ENCODE peak calls at places on chromosome 10, in five cellular contexts. One of them, this sample, is unnamed.

GRCh38 chr10:52450743-52451142 is 136.7 kb downstream of the DKK1 start:
- DNase-seq in CD4-positive, CD25-positive, alpha-beta regulatory T cell: no peak
- DNase-seq in WERI-Rb-1: no peak
- DNase-seq in gastrocnemius medialis: no peak
- DNase-seq in GM06990: no peak
- DNase-seq in this sample: no peak

GRCh38 chr10:54131833-54132232 is 669.2 kb downstream of the PCDH15 start:
- DNase-seq in CD4-positive, CD25-positive, alpha-beta regulatory T cell: no peak
- DNase-seq in WERI-Rb-1: no peak
- DNase-seq in GM06990: no peak
- DNase-seq in gastrocnemius medialis: no peak
- DNase-seq in this sample: no peak

GRCh38 chr10:76868088-76868949 is 769.3 kb downstream of the KCNMA1 start:
- DNase-seq in CD4-positive, CD25-positive, alpha-beta regulatory T cell: no peak
- DNase-seq in gastrocnemius medialis: no peak
- DNase-seq in WERI-Rb-1: no peak
- DNase-seq in GM06990: no peak
- DNase-seq in this sample: no peak

GRCh38 chr10:129609551-129609950 is 142.5 kb downstream of the MGMT start:
- DNase-seq in gastrocnemius medialis: no peak
- DNase-seq in GM06990: no peak
- DNase-seq in WERI-Rb-1: no peak
- DNase-seq in CD4-positive, CD25-positive, alpha-beta regulatory T cell: no peak
- DNase-seq in this sample: no peak

GRCh38 chr10:60767424-60767823 is 10.9 kb upstream of the CDK1 start:
- DNase-seq in GM06990: no peak
- DNase-seq in WERI-Rb-1: no peak
- DNase-seq in CD4-positive, CD25-positive, alpha-beta regulatory T cell: no peak
- DNase-seq in gastrocnemius medialis: no peak
- DNase-seq in this sample: no peak

GRCh38 chr10:114523876-114524275 is 119.6 kb upstream of the AFAP1L2 start:
- DNase-seq in GM06990: no peak
- DNase-seq in gastrocnemius medialis: no peak
- DNase-seq in WERI-Rb-1: no peak
- DNase-seq in CD4-positive, CD25-positive, alpha-beta regulatory T cell: no peak
- DNase-seq in this sample: no peak

GRCh38 chr10:128322950-128323349 is 196.7 kb upstream of the MKI67 start:
- DNase-seq in WERI-Rb-1: no peak
- DNase-seq in gastrocnemius medialis: no peak
- DNase-seq in CD4-positive, CD25-positive, alpha-beta regulatory T cell: no peak
- DNase-seq in GM06990: no peak
- DNase-seq in this sample: no peak

GRCh38 chr10:33377658-33378025 is 43.2 kb upstream of the NRP1 start:
- DNase-seq in gastrocnemius medialis: no peak
- DNase-seq in GM06990: no peak
- DNase-seq in CD4-positive, CD25-positive, alpha-beta regulatory T cell: no peak
- DNase-seq in WERI-Rb-1: no peak
- DNase-seq in this sample: no peak

GRCh38 chr10:76429642-76430041 is 998.2 kb downstream of the LRMDA start:
- DNase-seq in WERI-Rb-1: no peak
- DNase-seq in CD4-positive, CD25-positive, alpha-beta regulatory T cell: no peak
- DNase-seq in GM06990: no peak
- DNase-seq in gastrocnemius medialis: no peak
- DNase-seq in this sample: no peak

GRCh38 chr10:90418869-90419652 is 438.8 kb downstream of the HTR7 start:
- DNase-seq in gastrocnemius medialis: no peak
- DNase-seq in WERI-Rb-1: no peak
- DNase-seq in CD4-positive, CD25-positive, alpha-beta regulatory T cell: no peak
- DNase-seq in GM06990: no peak
- DNase-seq in this sample: no peak

GRCh38 chr10:58969578-58969977 is 206.9 kb upstream of the PHYHIPL start:
- DNase-seq in gastrocnemius medialis: no peak
- DNase-seq in WERI-Rb-1: no peak
- DNase-seq in CD4-positive, CD25-positive, alpha-beta regulatory T cell: no peak
- DNase-seq in GM06990: no peak
- DNase-seq in this sample: no peak

GRCh38 chr10:15801641-15802040 is 58.7 kb downstream of the MINDY3 start:
- DNase-seq in gastrocnemius medialis: no peak
- DNase-seq in CD4-positive, CD25-positive, alpha-beta regulatory T cell: no peak
- DNase-seq in WERI-Rb-1: no peak
- DNase-seq in GM06990: no peak
- DNase-seq in this sample: no peak

GRCh38 chr10:12720217-12720981 is 281.1 kb downstream of the CCDC3 start:
- DNase-seq in WERI-Rb-1: peak; percentile 73
- DNase-seq in GM06990: no peak
- DNase-seq in gastrocnemius medialis: peak; percentile 73
- DNase-seq in CD4-positive, CD25-positive, alpha-beta regulatory T cell: no peak
- DNase-seq in this sample: no peak

GRCh38 chr10:23106508-23106907 is 11.1 kb downstream of the MSRB2 start:
- DNase-seq in CD4-positive, CD25-positive, alpha-beta regulatory T cell: no peak
- DNase-seq in gastrocnemius medialis: no peak
- DNase-seq in WERI-Rb-1: no peak
- DNase-seq in GM06990: no peak
- DNase-seq in this sample: no peak

GRCh38 chr10:47060356-47060755 is 149.1 kb downstream of the PTPN20 start:
- DNase-seq in gastrocnemius medialis: no peak
- DNase-seq in GM06990: no peak
- DNase-seq in WERI-Rb-1: no peak
- DNase-seq in CD4-positive, CD25-positive, alpha-beta regulatory T cell: no peak
- DNase-seq in this sample: no peak

GRCh38 chr10:99285846-99286245 is 43.3 kb upstream of the CNNM1 start:
- DNase-seq in gastrocnemius medialis: no peak
- DNase-seq in CD4-positive, CD25-positive, alpha-beta regulatory T cell: no peak
- DNase-seq in WERI-Rb-1: no peak
- DNase-seq in GM06990: no peak
- DNase-seq in this sample: no peak

GRCh38 chr10:132384618-132385510 is 12.1 kb upstream of the PWWP2B start:
- DNase-seq in GM06990: no peak
- DNase-seq in CD4-positive, CD25-positive, alpha-beta regulatory T cell: no peak
- DNase-seq in gastrocnemius medialis: no peak
- DNase-seq in WERI-Rb-1: no peak
- DNase-seq in this sample: no peak

GRCh38 chr10:11270135-11270857 is 252.6 kb downstream of the CELF2 start:
- DNase-seq in gastrocnemius medialis: no peak
- DNase-seq in CD4-positive, CD25-positive, alpha-beta regulatory T cell: peak; percentile 43
- DNase-seq in WERI-Rb-1: peak; percentile 75
- DNase-seq in GM06990: peak; percentile 76
- DNase-seq in this sample: peak; percentile 88

GRCh38 chr10:103791858-103792257 is 63.5 kb downstream of the SH3PXD2A start:
- DNase-seq in CD4-positive, CD25-positive, alpha-beta regulatory T cell: no peak
- DNase-seq in WERI-Rb-1: no peak
- DNase-seq in GM06990: no peak
- DNase-seq in gastrocnemius medialis: no peak
- DNase-seq in this sample: no peak

GRCh38 chr10:6423004-6423403 is 157.1 kb downstream of the PRKCQ start:
- DNase-seq in GM06990: no peak
- DNase-seq in gastrocnemius medialis: no peak
- DNase-seq in WERI-Rb-1: no peak
- DNase-seq in CD4-positive, CD25-positive, alpha-beta regulatory T cell: no peak
- DNase-seq in this sample: no peak

GRCh38 chr10:43844236-43844635 is 195.6 kb upstream of the ZNF32 start:
- DNase-seq in WERI-Rb-1: no peak
- DNase-seq in GM06990: no peak
- DNase-seq in gastrocnemius medialis: no peak
- DNase-seq in CD4-positive, CD25-positive, alpha-beta regulatory T cell: no peak
- DNase-seq in this sample: no peak

GRCh38 chr10:118546479-118546878 is 49.0 kb downstream of the PRLHR start:
- DNase-seq in GM06990: no peak
- DNase-seq in WERI-Rb-1: no peak
- DNase-seq in CD4-positive, CD25-positive, alpha-beta regulatory T cell: no peak
- DNase-seq in gastrocnemius medialis: no peak
- DNase-seq in this sample: no peak
- H3K36me3 ChIP-seq in GM06990: no peaks in the 10 kb centered on the region
- H3K36me3 ChIP-seq in WERI-Rb-1: no peaks in the 10 kb centered on the region
- H3K36me3 ChIP-seq in CD4-positive, CD25-positive, alpha-beta regulatory T cell: no peaks in the 10 kb centered on the region
- H3K36me3 ChIP-seq in gastrocnemius medialis: no peaks in the 10 kb centered on the region
- H3K36me3 ChIP-seq in this sample: no peaks in the 10 kb centered on the region

GRCh38 chr10:42618424-42618823 is 19.9 kb downstream of the ZNF33B start:
- DNase-seq in GM06990: no peak
- DNase-seq in gastrocnemius medialis: no peak
- DNase-seq in CD4-positive, CD25-positive, alpha-beta regulatory T cell: no peak
- DNase-seq in WERI-Rb-1: no peak
- DNase-seq in this sample: no peak

GRCh38 chr10:42623929-42624328 is 14.4 kb downstream of the ZNF33B start:
- DNase-seq in CD4-positive, CD25-positive, alpha-beta regulatory T cell: no peak
- DNase-seq in gastrocnemius medialis: no peak
- DNase-seq in GM06990: no peak
- DNase-seq in WERI-Rb-1: no peak
- DNase-seq in this sample: no peak
- H3K36me3 ChIP-seq in CD4-positive, CD25-positive, alpha-beta regulatory T cell: peaks cover 66% of the 10 kb centered on the region
- H3K36me3 ChIP-seq in gastrocnemius medialis: no peaks in the 10 kb centered on the region
- H3K36me3 ChIP-seq in GM06990: no peaks in the 10 kb centered on the region
- H3K36me3 ChIP-seq in WERI-Rb-1: peaks cover 8% of the 10 kb centered on the region
- H3K36me3 ChIP-seq in this sample: peaks cover 37% of the 10 kb centered on the region

DNA sequence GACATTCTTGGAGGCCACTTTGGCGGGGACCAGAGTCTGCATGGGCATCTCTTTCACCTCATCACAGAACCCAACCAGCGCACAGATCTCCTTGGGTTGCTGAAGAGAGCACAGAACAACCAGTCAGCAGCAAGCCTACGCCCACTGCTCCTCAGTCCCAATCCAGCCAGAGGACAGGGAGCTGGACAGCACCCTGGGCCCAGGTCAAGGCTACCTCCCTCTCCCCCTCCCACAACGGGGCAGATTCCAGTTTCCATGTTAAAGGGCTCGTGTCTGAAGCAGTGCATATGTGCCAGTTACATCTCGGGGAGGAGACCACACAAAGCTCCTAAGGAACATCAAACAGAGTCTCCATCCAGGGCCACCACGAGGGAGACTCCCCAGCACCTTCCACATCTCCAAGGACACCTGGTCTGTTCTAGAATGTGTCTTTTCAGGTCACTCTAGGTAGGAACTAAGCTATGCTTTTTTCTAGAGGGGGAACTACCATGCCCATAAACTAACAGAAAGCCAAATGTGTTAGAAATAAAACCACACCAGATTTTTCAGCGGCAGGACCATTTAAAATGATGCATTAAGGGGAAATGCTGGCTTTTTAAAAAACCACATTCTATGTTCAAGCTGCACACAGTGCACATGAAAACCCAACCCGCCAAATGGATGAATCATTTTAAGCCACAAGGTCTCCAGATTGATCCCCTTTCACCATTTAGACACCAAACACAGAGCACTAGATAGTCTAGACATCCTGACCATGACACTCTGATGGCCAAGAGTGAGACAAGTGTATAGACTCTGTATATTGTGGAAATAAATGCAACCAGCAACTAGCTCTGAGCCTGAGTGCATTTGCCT is 28.9 kb downstream of the PSAP start:
- DNase-seq in GM06990: no peak
- DNase-seq in CD4-positive, CD25-positive, alpha-beta regulatory T cell: no peak
- DNase-seq in WERI-Rb-1: no peak
- DNase-seq in gastrocnemius medialis: no peak
- DNase-seq in this sample: no peak
- H3K36me3 ChIP-seq in GM06990: peaks cover 43% of the 10 kb centered on the region
- H3K36me3 ChIP-seq in CD4-positive, CD25-positive, alpha-beta regulatory T cell: peaks cover 91% of the 10 kb centered on the region
- H3K36me3 ChIP-seq in WERI-Rb-1: peaks cover 87% of the 10 kb centered on the region
- H3K36me3 ChIP-seq in gastrocnemius medialis: peaks cover 10% of the 10 kb centered on the region
- H3K36me3 ChIP-seq in this sample: peaks cover 97% of the 10 kb centered on the region

GRCh38 chr10:28349892-28350291 is 47.0 kb upstream of the MPP7 start:
- DNase-seq in WERI-Rb-1: no peak
- DNase-seq in GM06990: no peak
- DNase-seq in gastrocnemius medialis: no peak
- DNase-seq in CD4-positive, CD25-positive, alpha-beta regulatory T cell: no peak
- DNase-seq in this sample: no peak
- H3K36me3 ChIP-seq in WERI-Rb-1: no peaks in the 10 kb centered on the region
- H3K36me3 ChIP-seq in GM06990: no peaks in the 10 kb centered on the region
- H3K36me3 ChIP-seq in gastrocnemius medialis: no peaks in the 10 kb centered on the region
- H3K36me3 ChIP-seq in CD4-positive, CD25-positive, alpha-beta regulatory T cell: no peaks in the 10 kb centered on the region
- H3K36me3 ChIP-seq in this sample: no peaks in the 10 kb centered on the region

GRCh38 chr10:110817614-110818013 is 54.1 kb upstream of the PDCD4 start:
- DNase-seq in WERI-Rb-1: peak; percentile 47
- DNase-seq in GM06990: no peak
- DNase-seq in CD4-positive, CD25-positive, alpha-beta regulatory T cell: no peak
- DNase-seq in gastrocnemius medialis: no peak
- DNase-seq in this sample: no peak
- H3K36me3 ChIP-seq in WERI-Rb-1: no peaks in the 10 kb centered on the region
- H3K36me3 ChIP-seq in GM06990: no peaks in the 10 kb centered on the region
- H3K36me3 ChIP-seq in CD4-positive, CD25-positive, alpha-beta regulatory T cell: no peaks in the 10 kb centered on the region
- H3K36me3 ChIP-seq in gastrocnemius medialis: no peaks in the 10 kb centered on the region
- H3K36me3 ChIP-seq in this sample: peaks cover 15% of the 10 kb centered on the region

GRCh38 chr10:125828311-125828710 is 5.0 kb downstream of the BCCIP start:
- DNase-seq in CD4-positive, CD25-positive, alpha-beta regulatory T cell: no peak
- DNase-seq in gastrocnemius medialis: no peak
- DNase-seq in GM06990: no peak
- DNase-seq in WERI-Rb-1: no peak
- DNase-seq in this sample: no peak

GRCh38 chr10:125822878-125823662 is at the start of the genes BCCIP and UROS:
- DNase-seq in WERI-Rb-1: peak; percentile 88
- DNase-seq in GM06990: peak; percentile 92
- DNase-seq in CD4-positive, CD25-positive, alpha-beta regulatory T cell: peak; percentile 86
- DNase-seq in gastrocnemius medialis: peak; percentile 83
- DNase-seq in this sample: peak; percentile 86

GRCh38 chr10:125824736-125825135 is 1.4 kb downstream of the BCCIP start:
- DNase-seq in gastrocnemius medialis: no peak
- DNase-seq in WERI-Rb-1: no peak
- DNase-seq in CD4-positive, CD25-positive, alpha-beta regulatory T cell: no peak
- DNase-seq in GM06990: no peak
- DNase-seq in this sample: peak; percentile 32

GRCh38 chr10:125823663-125824251 is 411 bp downstream of the BCCIP start:
- DNase-seq in GM06990: peak; percentile 12
- DNase-seq in gastrocnemius medialis: no peak
- DNase-seq in CD4-positive, CD25-positive, alpha-beta regulatory T cell: no peak
- DNase-seq in WERI-Rb-1: peak; percentile 12
- DNase-seq in this sample: no peak

GRCh38 chr10:125827133-125827532 is 3.8 kb downstream of the BCCIP start:
- DNase-seq in gastrocnemius medialis: no peak
- DNase-seq in GM06990: no peak
- DNase-seq in CD4-positive, CD25-positive, alpha-beta regulatory T cell: no peak
- DNase-seq in WERI-Rb-1: no peak
- DNase-seq in this sample: no peak
- H3K36me3 ChIP-seq in gastrocnemius medialis: no peaks in the 10 kb centered on the region
- H3K36me3 ChIP-seq in GM06990: peaks cover 13% of the 10 kb centered on the region
- H3K36me3 ChIP-seq in CD4-positive, CD25-positive, alpha-beta regulatory T cell: peaks cover 54% of the 10 kb centered on the region
- H3K36me3 ChIP-seq in WERI-Rb-1: peaks cover 71% of the 10 kb centered on the region
- H3K36me3 ChIP-seq in this sample: peaks cover 76% of the 10 kb centered on the region

DNA sequence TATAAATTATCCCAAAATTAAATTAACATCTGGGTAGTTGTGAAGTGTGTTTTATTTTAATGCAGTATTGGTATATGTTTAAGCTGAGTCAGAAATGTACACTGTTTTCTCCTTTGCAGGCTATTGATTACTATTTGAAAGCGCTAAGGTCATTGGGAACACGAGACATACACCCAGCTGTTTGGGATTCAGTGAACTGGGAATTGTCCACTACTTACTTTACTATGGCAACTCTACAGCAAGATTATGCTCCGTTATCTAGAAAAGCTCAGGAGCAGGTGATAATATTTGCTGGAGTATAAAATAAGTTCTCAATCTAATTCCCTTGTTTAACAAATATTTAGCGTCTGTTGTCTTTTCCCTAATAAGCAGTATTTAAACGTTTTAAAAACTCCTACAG is 27.9 kb downstream of the EDRF1 start:
- DNase-seq in CD4-positive, CD25-positive, alpha-beta regulatory T cell: no peak
- DNase-seq in WERI-Rb-1: no peak
- DNase-seq in GM06990: no peak
- DNase-seq in gastrocnemius medialis: no peak
- DNase-seq in this sample: no peak
- H3K36me3 ChIP-seq in CD4-positive, CD25-positive, alpha-beta regulatory T cell: peaks cover 94% of the 10 kb centered on the region
- H3K36me3 ChIP-seq in WERI-Rb-1: peaks cover 74% of the 10 kb centered on the region
- H3K36me3 ChIP-seq in GM06990: peaks cover 36% of the 10 kb centered on the region
- H3K36me3 ChIP-seq in gastrocnemius medialis: peaks cover 5% of the 10 kb centered on the region
- H3K36me3 ChIP-seq in this sample: peaks cover 75% of the 10 kb centered on the region

GRCh38 chr10:87960230-87960629 is 96.8 kb downstream of the PTEN start:
- DNase-seq in WERI-Rb-1: no peak
- DNase-seq in gastrocnemius medialis: no peak
- DNase-seq in GM06990: no peak
- DNase-seq in CD4-positive, CD25-positive, alpha-beta regulatory T cell: no peak
- DNase-seq in this sample: no peak
- H3K36me3 ChIP-seq in WERI-Rb-1: peaks cover 20% of the 10 kb centered on the region
- H3K36me3 ChIP-seq in gastrocnemius medialis: no peaks in the 10 kb centered on the region
- H3K36me3 ChIP-seq in GM06990: peaks cover 3% of the 10 kb centered on the region
- H3K36me3 ChIP-seq in CD4-positive, CD25-positive, alpha-beta regulatory T cell: peaks cover 57% of the 10 kb centered on the region
- H3K36me3 ChIP-seq in this sample: peaks cover 23% of the 10 kb centered on the region